ENCODE peak calls at places on chromosomes 4 and X, in eight cellular contexts. One of them, this sample, is unnamed.

GRCh38 chr4:107800058-107800457 is 24.7 kb upstream of the SGMS2 start:
- DNase-seq in stimulated activated CD4-positive, alpha-beta T cell treated with anti-CD3 and anti-CD28 coated beads, Interleukin-15, amount 100 ng/mL, for 1 hour: no peak
- DNase-seq in fibroblast of mammary gland: no peak
- DNase-seq in activated effector memory CD4-positive, alpha-beta T cell treated with Interleukin-2 at 50 U/mL for 16 hours: no peak
- DNase-seq in DMS 273 treated with DMSO at 0.1 percent for 48 hours: no peak
- DNase-seq in foreskin fibroblast: no peak
- DNase-seq in brain microvascular endothelial cell: no peak
- DNase-seq in NCI-H748 treated with DMSO at 0.1 percent for 48 hours: no peak
- DNase-seq in this sample: no peak

GRCh38 chrX:45322820-45323219 is 122.1 kb upstream of the DIPK2B start:
- DNase-seq in stimulated activated CD4-positive, alpha-beta T cell treated with anti-CD3 and anti-CD28 coated beads, Interleukin-15, amount 100 ng/mL, for 1 hour: no peak
- DNase-seq in fibroblast of mammary gland: peak
- DNase-seq in brain microvascular endothelial cell: no peak
- DNase-seq in activated effector memory CD4-positive, alpha-beta T cell treated with Interleukin-2 at 50 U/mL for 16 hours: no peak
- DNase-seq in NCI-H748 treated with DMSO at 0.1 percent for 48 hours: no peak
- DNase-seq in foreskin fibroblast: peak
- DNase-seq in DMS 273 treated with DMSO at 0.1 percent for 48 hours: no peak
- DNase-seq in this sample: no peak

GRCh38 chrX:14607446-14607845 is 78.1 kb downstream of the GLRA2 start:
- DNase-seq in NCI-H748 treated with DMSO at 0.1 percent for 48 hours: no peak
- DNase-seq in stimulated activated CD4-positive, alpha-beta T cell treated with anti-CD3 and anti-CD28 coated beads, Interleukin-15, amount 100 ng/mL, for 1 hour: no peak
- DNase-seq in activated effector memory CD4-positive, alpha-beta T cell treated with Interleukin-2 at 50 U/mL for 16 hours: no peak
- DNase-seq in foreskin fibroblast: no peak
- DNase-seq in fibroblast of mammary gland: no peak
- DNase-seq in brain microvascular endothelial cell: no peak
- DNase-seq in DMS 273 treated with DMSO at 0.1 percent for 48 hours: peak
- DNase-seq in this sample: peak

GRCh38 chr4:69735119-69735518 is 25.3 kb downstream of the SULT1B1 start:
- DNase-seq in foreskin fibroblast: no peak
- DNase-seq in brain microvascular endothelial cell: no peak
- DNase-seq in DMS 273 treated with DMSO at 0.1 percent for 48 hours: no peak
- DNase-seq in activated effector memory CD4-positive, alpha-beta T cell treated with Interleukin-2 at 50 U/mL for 16 hours: no peak
- DNase-seq in NCI-H748 treated with DMSO at 0.1 percent for 48 hours: no peak
- DNase-seq in fibroblast of mammary gland: no peak
- DNase-seq in stimulated activated CD4-positive, alpha-beta T cell treated with anti-CD3 and anti-CD28 coated beads, Interleukin-15, amount 100 ng/mL, for 1 hour: no peak
- DNase-seq in this sample: no peak

GRCh38 chrX:44906041-44906440 is 33.1 kb downstream of the KDM6A start:
- DNase-seq in DMS 273 treated with DMSO at 0.1 percent for 48 hours: no peak
- DNase-seq in activated effector memory CD4-positive, alpha-beta T cell treated with Interleukin-2 at 50 U/mL for 16 hours: no peak
- DNase-seq in stimulated activated CD4-positive, alpha-beta T cell treated with anti-CD3 and anti-CD28 coated beads, Interleukin-15, amount 100 ng/mL, for 1 hour: no peak
- DNase-seq in brain microvascular endothelial cell: no peak
- DNase-seq in fibroblast of mammary gland: no peak
- DNase-seq in foreskin fibroblast: no peak
- DNase-seq in NCI-H748 treated with DMSO at 0.1 percent for 48 hours: no peak
- DNase-seq in this sample: no peak

GRCh38 chr4:149371021-149371420 is 444.6 kb downstream of the IQCM start:
- DNase-seq in foreskin fibroblast: peak
- DNase-seq in brain microvascular endothelial cell: peak
- DNase-seq in DMS 273 treated with DMSO at 0.1 percent for 48 hours: peak
- DNase-seq in fibroblast of mammary gland: peak
- DNase-seq in NCI-H748 treated with DMSO at 0.1 percent for 48 hours: peak
- DNase-seq in stimulated activated CD4-positive, alpha-beta T cell treated with anti-CD3 and anti-CD28 coated beads, Interleukin-15, amount 100 ng/mL, for 1 hour: no peak
- DNase-seq in activated effector memory CD4-positive, alpha-beta T cell treated with Interleukin-2 at 50 U/mL for 16 hours: no peak
- DNase-seq in this sample: peak

GRCh38 chr4:112069110-112069509 is 76.1 kb upstream of the FAM241A start:
- DNase-seq in stimulated activated CD4-positive, alpha-beta T cell treated with anti-CD3 and anti-CD28 coated beads, Interleukin-15, amount 100 ng/mL, for 1 hour: no peak
- DNase-seq in NCI-H748 treated with DMSO at 0.1 percent for 48 hours: no peak
- DNase-seq in foreskin fibroblast: peak
- DNase-seq in brain microvascular endothelial cell: no peak
- DNase-seq in activated effector memory CD4-positive, alpha-beta T cell treated with Interleukin-2 at 50 U/mL for 16 hours: no peak
- DNase-seq in DMS 273 treated with DMSO at 0.1 percent for 48 hours: no peak
- DNase-seq in fibroblast of mammary gland: no peak
- DNase-seq in this sample: no peak

GRCh38 chr4:177607111-177607573 is 164.9 kb upstream of the AGA start:
- DNase-seq in DMS 273 treated with DMSO at 0.1 percent for 48 hours: no peak
- DNase-seq in fibroblast of mammary gland: no peak
- DNase-seq in brain microvascular endothelial cell: no peak
- DNase-seq in foreskin fibroblast: no peak
- DNase-seq in NCI-H748 treated with DMSO at 0.1 percent for 48 hours: no peak
- DNase-seq in stimulated activated CD4-positive, alpha-beta T cell treated with anti-CD3 and anti-CD28 coated beads, Interleukin-15, amount 100 ng/mL, for 1 hour: no peak
- DNase-seq in activated effector memory CD4-positive, alpha-beta T cell treated with Interleukin-2 at 50 U/mL for 16 hours: no peak
- DNase-seq in this sample: no peak

GRCh38 chr4:184529283-184529682 is 54.9 kb upstream of the IRF2 start:
- DNase-seq in stimulated activated CD4-positive, alpha-beta T cell treated with anti-CD3 and anti-CD28 coated beads, Interleukin-15, amount 100 ng/mL, for 1 hour: no peak
- DNase-seq in foreskin fibroblast: no peak
- DNase-seq in activated effector memory CD4-positive, alpha-beta T cell treated with Interleukin-2 at 50 U/mL for 16 hours: no peak
- DNase-seq in brain microvascular endothelial cell: peak
- DNase-seq in fibroblast of mammary gland: peak
- DNase-seq in NCI-H748 treated with DMSO at 0.1 percent for 48 hours: no peak
- DNase-seq in DMS 273 treated with DMSO at 0.1 percent for 48 hours: no peak
- DNase-seq in this sample: no peak

GRCh38 chr4:150070464-150071170 is 7.6 kb upstream of the DCLK2 start:
- DNase-seq in stimulated activated CD4-positive, alpha-beta T cell treated with anti-CD3 and anti-CD28 coated beads, Interleukin-15, amount 100 ng/mL, for 1 hour: no peak
- DNase-seq in foreskin fibroblast: peak
- DNase-seq in brain microvascular endothelial cell: peak
- DNase-seq in NCI-H748 treated with DMSO at 0.1 percent for 48 hours: no peak
- DNase-seq in DMS 273 treated with DMSO at 0.1 percent for 48 hours: no peak
- DNase-seq in fibroblast of mammary gland: peak
- DNase-seq in activated effector memory CD4-positive, alpha-beta T cell treated with Interleukin-2 at 50 U/mL for 16 hours: no peak
- DNase-seq in this sample: no peak

GRCh38 chr4:1470816-1471442 is 64.7 kb upstream of the NKX1-1 start:
- DNase-seq in NCI-H748 treated with DMSO at 0.1 percent for 48 hours: no peak
- DNase-seq in activated effector memory CD4-positive, alpha-beta T cell treated with Interleukin-2 at 50 U/mL for 16 hours: no peak
- DNase-seq in brain microvascular endothelial cell: no peak
- DNase-seq in stimulated activated CD4-positive, alpha-beta T cell treated with anti-CD3 and anti-CD28 coated beads, Interleukin-15, amount 100 ng/mL, for 1 hour: no peak
- DNase-seq in fibroblast of mammary gland: no peak
- DNase-seq in DMS 273 treated with DMSO at 0.1 percent for 48 hours: no peak
- DNase-seq in foreskin fibroblast: no peak
- DNase-seq in this sample: no peak

GRCh38 chr4:15778742-15779231 is 659 bp downstream of the CD38 start:
- DNase-seq in stimulated activated CD4-positive, alpha-beta T cell treated with anti-CD3 and anti-CD28 coated beads, Interleukin-15, amount 100 ng/mL, for 1 hour: no peak
- DNase-seq in NCI-H748 treated with DMSO at 0.1 percent for 48 hours: no peak
- DNase-seq in brain microvascular endothelial cell: peak
- DNase-seq in fibroblast of mammary gland: no peak
- DNase-seq in activated effector memory CD4-positive, alpha-beta T cell treated with Interleukin-2 at 50 U/mL for 16 hours: peak
- DNase-seq in DMS 273 treated with DMSO at 0.1 percent for 48 hours: no peak
- DNase-seq in foreskin fibroblast: no peak
- DNase-seq in this sample: peak

GRCh38 chrX:109911046-109911445 is 91.9 kb upstream of the TMEM164 start:
- DNase-seq in stimulated activated CD4-positive, alpha-beta T cell treated with anti-CD3 and anti-CD28 coated beads, Interleukin-15, amount 100 ng/mL, for 1 hour: no peak
- DNase-seq in foreskin fibroblast: peak
- DNase-seq in activated effector memory CD4-positive, alpha-beta T cell treated with Interleukin-2 at 50 U/mL for 16 hours: no peak
- DNase-seq in brain microvascular endothelial cell: no peak
- DNase-seq in fibroblast of mammary gland: peak
- DNase-seq in NCI-H748 treated with DMSO at 0.1 percent for 48 hours: no peak
- DNase-seq in DMS 273 treated with DMSO at 0.1 percent for 48 hours: no peak
- DNase-seq in this sample: no peak

GRCh38 chr4:1559896-1560650 is 124.0 kb downstream of the FAM53A start:
- DNase-seq in stimulated activated CD4-positive, alpha-beta T cell treated with anti-CD3 and anti-CD28 coated beads, Interleukin-15, amount 100 ng/mL, for 1 hour: no peak
- DNase-seq in NCI-H748 treated with DMSO at 0.1 percent for 48 hours: no peak
- DNase-seq in DMS 273 treated with DMSO at 0.1 percent for 48 hours: no peak
- DNase-seq in activated effector memory CD4-positive, alpha-beta T cell treated with Interleukin-2 at 50 U/mL for 16 hours: no peak
- DNase-seq in brain microvascular endothelial cell: peak
- DNase-seq in fibroblast of mammary gland: no peak
- DNase-seq in foreskin fibroblast: no peak
- DNase-seq in this sample: no peak

GRCh38 chr4:124139044-124139443 is 573.5 kb downstream of the ANKRD50 start:
- DNase-seq in NCI-H748 treated with DMSO at 0.1 percent for 48 hours: no peak
- DNase-seq in stimulated activated CD4-positive, alpha-beta T cell treated with anti-CD3 and anti-CD28 coated beads, Interleukin-15, amount 100 ng/mL, for 1 hour: no peak
- DNase-seq in foreskin fibroblast: no peak
- DNase-seq in fibroblast of mammary gland: no peak
- DNase-seq in activated effector memory CD4-positive, alpha-beta T cell treated with Interleukin-2 at 50 U/mL for 16 hours: no peak
- DNase-seq in DMS 273 treated with DMSO at 0.1 percent for 48 hours: no peak
- DNase-seq in brain microvascular endothelial cell: no peak
- DNase-seq in this sample: no peak

This sample was measured in NCI-H524.